ENCODE peak calls at places on chromosomes 4 and X, in eight cellular contexts. One of them, this sample, is unnamed.

GRCh38 chrX:130877892-130878321 is 25.1 kb downstream of the ENOX2 start:
- DNase-seq in stimulated activated CD4-positive, alpha-beta T cell treated with anti-CD3 and anti-CD28 coated beads, Interleukin-15, amount 100 ng/mL, for 1 hour: no peak
- DNase-seq in stimulated activated naive CD8-positive, alpha-beta T cell treated with anti-CD3 and anti-CD28 coated beads, Interleukin-15, Interleukin-2, amounts not matched to agents 100 U/mL and 50 U/mL, for 24 hours: no peak
- DNase-seq in HT1080: no peak
- DNase-seq in GM12865: no peak
- DNase-seq in left kidney: peak
- DNase-seq in tibial artery: no peak
- DNase-seq in cardiac fibroblast: peak
- DNase-seq in this sample: no peak

GRCh38 chrX:115582871-115583729 is 22.1 kb downstream of the PLS3 start:
- DNase-seq in stimulated activated CD4-positive, alpha-beta T cell treated with anti-CD3 and anti-CD28 coated beads, Interleukin-15, amount 100 ng/mL, for 1 hour: no peak
- DNase-seq in stimulated activated naive CD8-positive, alpha-beta T cell treated with anti-CD3 and anti-CD28 coated beads, Interleukin-15, Interleukin-2, amounts not matched to agents 100 U/mL and 50 U/mL, for 24 hours: no peak
- DNase-seq in HT1080: peak
- DNase-seq in GM12865: no peak
- DNase-seq in left kidney: peak
- DNase-seq in tibial artery: no peak
- DNase-seq in cardiac fibroblast: peak
- DNase-seq in this sample: no peak

GRCh38 chr4:173524218-173525117 is 5.6 kb downstream of the HAND2 start:
- DNase-seq in stimulated activated CD4-positive, alpha-beta T cell treated with anti-CD3 and anti-CD28 coated beads, Interleukin-15, amount 100 ng/mL, for 1 hour: no peak
- DNase-seq in stimulated activated naive CD8-positive, alpha-beta T cell treated with anti-CD3 and anti-CD28 coated beads, Interleukin-15, Interleukin-2, amounts not matched to agents 100 U/mL and 50 U/mL, for 24 hours: no peak
- DNase-seq in HT1080: no peak
- DNase-seq in GM12865: no peak
- DNase-seq in left kidney: no peak
- DNase-seq in tibial artery: no peak
- DNase-seq in cardiac fibroblast: peak
- DNase-seq in this sample: no peak

GRCh38 chr4:22595684-22596083 is 79.8 kb upstream of the ADGRA3 start:
- DNase-seq in stimulated activated CD4-positive, alpha-beta T cell treated with anti-CD3 and anti-CD28 coated beads, Interleukin-15, amount 100 ng/mL, for 1 hour: no peak
- DNase-seq in stimulated activated naive CD8-positive, alpha-beta T cell treated with anti-CD3 and anti-CD28 coated beads, Interleukin-15, Interleukin-2, amounts not matched to agents 100 U/mL and 50 U/mL, for 24 hours: no peak
- DNase-seq in HT1080: peak
- DNase-seq in GM12865: peak
- DNase-seq in left kidney: peak
- DNase-seq in tibial artery: no peak
- DNase-seq in cardiac fibroblast: no peak
- DNase-seq in this sample: no peak

GRCh38 chrX:23331701-23332100 is 2.9 kb upstream of the PTCHD1 start:
- DNase-seq in stimulated activated CD4-positive, alpha-beta T cell treated with anti-CD3 and anti-CD28 coated beads, Interleukin-15, amount 100 ng/mL, for 1 hour: no peak
- DNase-seq in stimulated activated naive CD8-positive, alpha-beta T cell treated with anti-CD3 and anti-CD28 coated beads, Interleukin-15, Interleukin-2, amounts not matched to agents 100 U/mL and 50 U/mL, for 24 hours: no peak
- DNase-seq in HT1080: no peak
- DNase-seq in GM12865: no peak
- DNase-seq in left kidney: peak
- DNase-seq in tibial artery: no peak
- DNase-seq in cardiac fibroblast: no peak
- DNase-seq in this sample: no peak

GRCh38 chrX:103847174-103847870 is 15.3 kb upstream of the RAB9B start:
- DNase-seq in stimulated activated CD4-positive, alpha-beta T cell treated with anti-CD3 and anti-CD28 coated beads, Interleukin-15, amount 100 ng/mL, for 1 hour: no peak
- DNase-seq in stimulated activated naive CD8-positive, alpha-beta T cell treated with anti-CD3 and anti-CD28 coated beads, Interleukin-15, Interleukin-2, amounts not matched to agents 100 U/mL and 50 U/mL, for 24 hours: no peak
- DNase-seq in HT1080: peak
- DNase-seq in GM12865: no peak
- DNase-seq in left kidney: no peak
- DNase-seq in tibial artery: no peak
- DNase-seq in cardiac fibroblast: no peak
- DNase-seq in this sample: peak

GRCh38 chrX:129613596-129613995 is 41.2 kb downstream of the APLN start:
- DNase-seq in stimulated activated CD4-positive, alpha-beta T cell treated with anti-CD3 and anti-CD28 coated beads, Interleukin-15, amount 100 ng/mL, for 1 hour: no peak
- DNase-seq in stimulated activated naive CD8-positive, alpha-beta T cell treated with anti-CD3 and anti-CD28 coated beads, Interleukin-15, Interleukin-2, amounts not matched to agents 100 U/mL and 50 U/mL, for 24 hours: no peak
- DNase-seq in HT1080: no peak
- DNase-seq in GM12865: no peak
- DNase-seq in left kidney: no peak
- DNase-seq in tibial artery: no peak
- DNase-seq in cardiac fibroblast: no peak
- DNase-seq in this sample: no peak

GRCh38 chr4:25843340-25844097 is 19.3 kb downstream of the SEL1L3 start:
- DNase-seq in stimulated activated CD4-positive, alpha-beta T cell treated with anti-CD3 and anti-CD28 coated beads, Interleukin-15, amount 100 ng/mL, for 1 hour: no peak
- DNase-seq in stimulated activated naive CD8-positive, alpha-beta T cell treated with anti-CD3 and anti-CD28 coated beads, Interleukin-15, Interleukin-2, amounts not matched to agents 100 U/mL and 50 U/mL, for 24 hours: no peak
- DNase-seq in HT1080: peak
- DNase-seq in GM12865: peak
- DNase-seq in left kidney: no peak
- DNase-seq in tibial artery: no peak
- DNase-seq in cardiac fibroblast: no peak
- DNase-seq in this sample: no peak

GRCh38 chrX:55593756-55594257 is 29.4 kb upstream of the FOXR2 start:
- DNase-seq in stimulated activated CD4-positive, alpha-beta T cell treated with anti-CD3 and anti-CD28 coated beads, Interleukin-15, amount 100 ng/mL, for 1 hour: no peak
- DNase-seq in stimulated activated naive CD8-positive, alpha-beta T cell treated with anti-CD3 and anti-CD28 coated beads, Interleukin-15, Interleukin-2, amounts not matched to agents 100 U/mL and 50 U/mL, for 24 hours: no peak
- DNase-seq in HT1080: peak
- DNase-seq in GM12865: no peak
- DNase-seq in left kidney: no peak
- DNase-seq in tibial artery: no peak
- DNase-seq in cardiac fibroblast: no peak
- DNase-seq in this sample: no peak

GRCh38 chrX:150438165-150438564 is 75.0 kb downstream of the MAMLD1 start:
- DNase-seq in stimulated activated CD4-positive, alpha-beta T cell treated with anti-CD3 and anti-CD28 coated beads, Interleukin-15, amount 100 ng/mL, for 1 hour: no peak
- DNase-seq in stimulated activated naive CD8-positive, alpha-beta T cell treated with anti-CD3 and anti-CD28 coated beads, Interleukin-15, Interleukin-2, amounts not matched to agents 100 U/mL and 50 U/mL, for 24 hours: no peak
- DNase-seq in HT1080: no peak
- DNase-seq in GM12865: no peak
- DNase-seq in left kidney: no peak
- DNase-seq in tibial artery: no peak
- DNase-seq in cardiac fibroblast: peak
- DNase-seq in this sample: no peak

GRCh38 chr4:4384837-4385236 is 2.1 kb upstream of the NSG1 start:
- DNase-seq in stimulated activated CD4-positive, alpha-beta T cell treated with anti-CD3 and anti-CD28 coated beads, Interleukin-15, amount 100 ng/mL, for 1 hour: no peak
- DNase-seq in stimulated activated naive CD8-positive, alpha-beta T cell treated with anti-CD3 and anti-CD28 coated beads, Interleukin-15, Interleukin-2, amounts not matched to agents 100 U/mL and 50 U/mL, for 24 hours: peak
- DNase-seq in HT1080: peak
- DNase-seq in GM12865: peak
- DNase-seq in left kidney: peak
- DNase-seq in tibial artery: no peak
- DNase-seq in cardiac fibroblast: peak
- DNase-seq in this sample: peak

GRCh38 chr4:119268466-119268865 is 53.5 kb downstream of the FABP2 start:
- DNase-seq in stimulated activated CD4-positive, alpha-beta T cell treated with anti-CD3 and anti-CD28 coated beads, Interleukin-15, amount 100 ng/mL, for 1 hour: no peak
- DNase-seq in stimulated activated naive CD8-positive, alpha-beta T cell treated with anti-CD3 and anti-CD28 coated beads, Interleukin-15, Interleukin-2, amounts not matched to agents 100 U/mL and 50 U/mL, for 24 hours: no peak
- DNase-seq in HT1080: no peak
- DNase-seq in GM12865: no peak
- DNase-seq in left kidney: no peak
- DNase-seq in tibial artery: no peak
- DNase-seq in cardiac fibroblast: peak
- DNase-seq in this sample: peak

GRCh38 chr4:4225915-4226605 is 669 bp downstream of the OTOP1 start:
- DNase-seq in stimulated activated CD4-positive, alpha-beta T cell treated with anti-CD3 and anti-CD28 coated beads, Interleukin-15, amount 100 ng/mL, for 1 hour: no peak
- DNase-seq in stimulated activated naive CD8-positive, alpha-beta T cell treated with anti-CD3 and anti-CD28 coated beads, Interleukin-15, Interleukin-2, amounts not matched to agents 100 U/mL and 50 U/mL, for 24 hours: no peak
- DNase-seq in HT1080: no peak
- DNase-seq in GM12865: no peak
- DNase-seq in left kidney: peak
- DNase-seq in tibial artery: no peak
- DNase-seq in cardiac fibroblast: peak
- DNase-seq in this sample: no peak

GRCh38 chr4:95264843-95265242 is 283.9 kb downstream of the UNC5C start:
- DNase-seq in stimulated activated CD4-positive, alpha-beta T cell treated with anti-CD3 and anti-CD28 coated beads, Interleukin-15, amount 100 ng/mL, for 1 hour: no peak
- DNase-seq in stimulated activated naive CD8-positive, alpha-beta T cell treated with anti-CD3 and anti-CD28 coated beads, Interleukin-15, Interleukin-2, amounts not matched to agents 100 U/mL and 50 U/mL, for 24 hours: no peak
- DNase-seq in HT1080: no peak
- DNase-seq in GM12865: no peak
- DNase-seq in left kidney: no peak
- DNase-seq in tibial artery: no peak
- DNase-seq in cardiac fibroblast: no peak
- DNase-seq in this sample: no peak

GRCh38 chr4:168514249-168514852 is 17.5 kb downstream of the PALLD start:
- DNase-seq in stimulated activated CD4-positive, alpha-beta T cell treated with anti-CD3 and anti-CD28 coated beads, Interleukin-15, amount 100 ng/mL, for 1 hour: no peak
- DNase-seq in stimulated activated naive CD8-positive, alpha-beta T cell treated with anti-CD3 and anti-CD28 coated beads, Interleukin-15, Interleukin-2, amounts not matched to agents 100 U/mL and 50 U/mL, for 24 hours: no peak
- DNase-seq in HT1080: peak
- DNase-seq in GM12865: peak
- DNase-seq in left kidney: peak
- DNase-seq in tibial artery: no peak
- DNase-seq in cardiac fibroblast: peak
- DNase-seq in this sample: peak

GRCh38 chr4:147525494-147526271 is 44.8 kb downstream of the EDNRA start:
- DNase-seq in stimulated activated CD4-positive, alpha-beta T cell treated with anti-CD3 and anti-CD28 coated beads, Interleukin-15, amount 100 ng/mL, for 1 hour: no peak
- DNase-seq in stimulated activated naive CD8-positive, alpha-beta T cell treated with anti-CD3 and anti-CD28 coated beads, Interleukin-15, Interleukin-2, amounts not matched to agents 100 U/mL and 50 U/mL, for 24 hours: no peak
- DNase-seq in HT1080: no peak
- DNase-seq in GM12865: no peak
- DNase-seq in left kidney: no peak
- DNase-seq in tibial artery: no peak
- DNase-seq in cardiac fibroblast: no peak
- DNase-seq in this sample: no peak

GRCh38 chrX:41621236-41621651 is 67.5 kb upstream of the GPR34 start:
- DNase-seq in stimulated activated CD4-positive, alpha-beta T cell treated with anti-CD3 and anti-CD28 coated beads, Interleukin-15, amount 100 ng/mL, for 1 hour: no peak
- DNase-seq in stimulated activated naive CD8-positive, alpha-beta T cell treated with anti-CD3 and anti-CD28 coated beads, Interleukin-15, Interleukin-2, amounts not matched to agents 100 U/mL and 50 U/mL, for 24 hours: no peak
- DNase-seq in HT1080: no peak
- DNase-seq in GM12865: no peak
- DNase-seq in left kidney: peak
- DNase-seq in tibial artery: no peak
- DNase-seq in cardiac fibroblast: peak
- DNase-seq in this sample: no peak